ENCODE peak calls at places on chromosomes 13 and 19, in four cellular contexts. One of them, this sample, is unnamed.

GRCh38 chr13:77374339-77374738 is 47.4 kb upstream of the MYCBP2 start:
- DNase-seq in K562: no peak
- DNase-seq in HepG2: no peak
- DNase-seq in SK-N-SH: no peak
- DNase-seq in this sample: no peak

GRCh38 chr19:4555657-4556561 is 3.6 kb downstream of the SEMA6B start:
- DNase-seq in K562: peak; percentile 93
- DNase-seq in HepG2: no peak
- DNase-seq in SK-N-SH: peak; percentile 77
- DNase-seq in this sample: peak; percentile 43

GRCh38 chr13:100540621-100541020 is 48.0 kb downstream of the GGACT start:
- DNase-seq in K562: no peak
- DNase-seq in SK-N-SH: no peak
- DNase-seq in HepG2: no peak
- DNase-seq in this sample: no peak

GRCh38 chr19:4130635-4131438 is 6.9 kb upstream of the MAP2K2 start:
- DNase-seq in K562: peak; percentile 63
- DNase-seq in HepG2: peak; percentile 93
- DNase-seq in SK-N-SH: no peak
- DNase-seq in this sample: peak; percentile 40

GRCh38 chr19:3683866-3684816 is 16.1 kb downstream of the PIP5K1C start:
- DNase-seq in K562: peak; percentile 85
- DNase-seq in HepG2: no peak
- DNase-seq in SK-N-SH: no peak
- DNase-seq in this sample: no peak

GRCh38 chr13:30401347-30401746 is 20.9 kb upstream of the UBE2L5 start:
- DNase-seq in HepG2: no peak
- DNase-seq in K562: no peak
- DNase-seq in SK-N-SH: no peak
- DNase-seq in this sample: no peak

GRCh38 chr19:13830761-13831481 is 35.7 kb downstream of the ZSWIM4 start:
- DNase-seq in K562: no peak
- DNase-seq in SK-N-SH: no peak
- DNase-seq in HepG2: no peak
- DNase-seq in this sample: no peak

GRCh38 chr19:55340784-55341147 is 1.1 kb downstream of the KMT5C start:
- DNase-seq in HepG2: no peak
- DNase-seq in K562: no peak
- DNase-seq in SK-N-SH: peak; percentile 72
- DNase-seq in this sample: no peak

GRCh38 chr13:91946498-91947070 is 548.2 kb downstream of the GPC5 start:
- DNase-seq in K562: no peak
- DNase-seq in HepG2: peak; percentile 44
- DNase-seq in SK-N-SH: peak; percentile 63
- DNase-seq in this sample: no peak

GRCh38 chr19:46351241-46352041 is 4.6 kb downstream of the PPP5C start:
- DNase-seq in K562: no peak
- DNase-seq in SK-N-SH: no peak
- DNase-seq in HepG2: no peak
- DNase-seq in this sample: no peak

GRCh38 chr13:33146843-33147611 is 130.8 kb downstream of the KL start:
- DNase-seq in K562: no peak
- DNase-seq in HepG2: no peak
- DNase-seq in SK-N-SH: no peak
- DNase-seq in this sample: no peak

GRCh38 chr13:28117689-28118377 is 17.5 kb upstream of the FLT3 start:
- DNase-seq in SK-N-SH: no peak
- DNase-seq in HepG2: no peak
- DNase-seq in K562: no peak
- DNase-seq in this sample: no peak

GRCh38 chr13:75725784-75726183 is 89.7 kb downstream of the LMO7 start:
- DNase-seq in SK-N-SH: no peak
- DNase-seq in HepG2: no peak
- DNase-seq in K562: no peak
- DNase-seq in this sample: no peak

GRCh38 chr19:16449330-16449961 is 22.3 kb downstream of the EPS15L1 start:
- DNase-seq in K562: no peak
- DNase-seq in SK-N-SH: no peak
- DNase-seq in HepG2: no peak
- DNase-seq in this sample: no peak

GRCh38 chr19:40683437-40683836 is 7.0 kb downstream of the NUMBL start:
- DNase-seq in SK-N-SH: no peak
- DNase-seq in K562: no peak
- DNase-seq in HepG2: no peak
- DNase-seq in this sample: no peak

GRCh38 chr13:109397285-109397684 is 389.1 kb downstream of the IRS2 start:
- DNase-seq in SK-N-SH: no peak
- DNase-seq in HepG2: no peak
- DNase-seq in K562: no peak
- DNase-seq in this sample: no peak

GRCh38 chr13:113324336-113324882 is 27.4 kb downstream of the LAMP1 start:
- DNase-seq in K562: no peak
- DNase-seq in SK-N-SH: no peak
- DNase-seq in HepG2: no peak
- DNase-seq in this sample: no peak

GRCh38 chr19:39558623-39559117 is 18.7 kb upstream of the EID2 start:
- DNase-seq in K562: no peak
- DNase-seq in HepG2: no peak
- DNase-seq in SK-N-SH: no peak
- DNase-seq in this sample: no peak
- TF ChIP-seq ELF1 in K562: no peak
- TF ChIP-seq ELF1 in HepG2: no peak
- TF ChIP-seq ELF1 in SK-N-SH: no peak
- TF ChIP-seq ELF1 in this sample: no peak

GRCh38 chr19:19529783-19530422 is 1.2 kb downstream of the YJEFN3 start:
- DNase-seq in K562: no peak
- DNase-seq in SK-N-SH: no peak
- DNase-seq in HepG2: no peak
- DNase-seq in this sample: no peak

GRCh38 chr19:19530889-19531288 is 2.2 kb downstream of the YJEFN3 start:
- DNase-seq in K562: no peak
- DNase-seq in SK-N-SH: no peak
- DNase-seq in HepG2: no peak
- DNase-seq in this sample: no peak

GRCh38 chr19:19528721-19529490 is at the start of gene YJEFN3:
- DNase-seq in SK-N-SH: peak; percentile 98
- DNase-seq in HepG2: no peak
- DNase-seq in K562: no peak
- DNase-seq in this sample: no peak

GRCh38 chr19:19531951-19532805 is 3.5 kb downstream of the YJEFN3 start:
- DNase-seq in HepG2: peak; percentile 30
- DNase-seq in K562: peak; percentile 79
- DNase-seq in SK-N-SH: peak; percentile 86
- DNase-seq in this sample: no peak

GRCh38 chr19:19530423-19530804 is 1.7 kb downstream of the YJEFN3 start:
- DNase-seq in SK-N-SH: no peak
- DNase-seq in K562: no peak
- DNase-seq in HepG2: no peak
- DNase-seq in this sample: no peak
- TF ChIP-seq CTCF in SK-N-SH: no peak
- TF ChIP-seq CTCF in K562: no peak
- TF ChIP-seq CTCF in HepG2: no peak
- TF ChIP-seq CTCF in this sample: no peak

GRCh38 chr19:48925240-48925843 is 8.2 kb upstream of the DHDH start:
- DNase-seq in K562: no peak
- DNase-seq in SK-N-SH: no peak
- DNase-seq in HepG2: peak; percentile 28
- DNase-seq in this sample: peak; percentile 60
- TF ChIP-seq ELF1 in K562: no peak
- TF ChIP-seq ELF1 in SK-N-SH: no peak
- TF ChIP-seq ELF1 in HepG2: no peak
- TF ChIP-seq ELF1 in this sample: no peak

DNA sequence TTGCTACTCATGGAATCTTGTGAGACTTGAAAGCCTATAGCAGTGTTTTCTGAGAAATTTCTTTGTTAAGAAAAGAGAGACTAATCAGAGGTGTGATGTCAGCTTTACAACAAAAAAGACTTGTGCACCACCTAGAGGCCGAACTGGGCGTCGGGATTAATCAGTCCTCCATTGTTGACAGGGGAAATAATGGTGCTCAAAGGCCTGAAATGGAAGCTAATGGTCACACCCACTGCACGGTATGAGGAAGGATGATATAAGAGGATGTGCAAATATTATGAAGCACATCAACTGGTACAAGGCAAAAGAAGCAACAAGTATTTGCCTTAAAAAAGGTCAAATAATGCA is 480.2 kb upstream of the MIR17HG start:
- DNase-seq in HepG2: peak; percentile 75
- DNase-seq in K562: peak; percentile 58
- DNase-seq in SK-N-SH: peak; percentile 37
- DNase-seq in this sample: peak; percentile 33
- TF ChIP-seq CTCF in HepG2: peak; percentile 81
- TF ChIP-seq CTCF in K562: no peak
- TF ChIP-seq CTCF in SK-N-SH: peak; percentile 84
- TF ChIP-seq CTCF in this sample: peak; percentile 18

GRCh38 chr13:111407381-111408131 is 87.1 kb downstream of the TEX29 start:
- DNase-seq in HepG2: peak; percentile 44
- DNase-seq in K562: no peak
- DNase-seq in SK-N-SH: no peak
- DNase-seq in this sample: no peak
- TF ChIP-seq ELF1 in HepG2: no peak
- TF ChIP-seq ELF1 in K562: no peak
- TF ChIP-seq ELF1 in SK-N-SH: no peak
- TF ChIP-seq ELF1 in this sample: no peak

DNA sequence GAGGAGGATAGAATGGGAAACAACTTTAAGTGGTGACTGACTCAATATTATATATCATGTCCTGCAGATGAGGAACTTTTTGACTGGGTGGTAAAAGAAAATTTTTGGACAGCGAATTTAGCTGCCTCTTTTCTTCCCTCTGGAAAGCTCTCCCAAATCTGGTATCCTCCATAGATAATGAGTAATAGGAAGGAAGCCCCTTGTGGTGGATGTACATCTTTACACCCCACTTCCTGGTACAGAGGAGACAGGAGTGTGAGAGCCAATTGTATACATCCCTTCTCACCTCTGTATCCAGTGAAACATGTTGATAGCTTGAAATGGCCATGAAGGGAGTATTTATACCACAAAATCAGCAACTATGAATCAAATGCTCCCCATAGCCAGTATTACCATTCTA is 17.2 kb upstream of the TDRD3 start:
- DNase-seq in K562: peak; percentile 13
- DNase-seq in HepG2: no peak
- DNase-seq in SK-N-SH: no peak
- DNase-seq in this sample: no peak
- TF ChIP-seq CTCF in K562: no peak
- TF ChIP-seq CTCF in HepG2: no peak
- TF ChIP-seq CTCF in SK-N-SH: peak; percentile 30
- TF ChIP-seq CTCF in this sample: no peak

GRCh38 chr13:67557118-67557517 is 327.0 kb upstream of the PCDH9 start:
- DNase-seq in HepG2: no peak
- DNase-seq in SK-N-SH: no peak
- DNase-seq in K562: no peak
- DNase-seq in this sample: no peak
- TF ChIP-seq ELF1 in HepG2: no peak
- TF ChIP-seq ELF1 in SK-N-SH: no peak
- TF ChIP-seq ELF1 in K562: no peak
- TF ChIP-seq ELF1 in this sample: no peak

GRCh38 chr19:58305065-58305931 is at the start of gene ERVK3-1:
- DNase-seq in HepG2: peak; percentile 96
- DNase-seq in SK-N-SH: peak; percentile 94
- DNase-seq in K562: peak; percentile 90
- DNase-seq in this sample: peak; percentile 91
- TF ChIP-seq CTCF in HepG2: peak; percentile 33
- TF ChIP-seq CTCF in SK-N-SH: no peak
- TF ChIP-seq CTCF in K562: no peak
- TF ChIP-seq CTCF in this sample: no peak

GRCh38 chr13:45327253-45327954 is 13.6 kb downstream of the TPT1 start:
- DNase-seq in SK-N-SH: no peak
- DNase-seq in K562: no peak
- DNase-seq in HepG2: no peak
- DNase-seq in this sample: no peak
- TF ChIP-seq ELF1 in SK-N-SH: no peak
- TF ChIP-seq ELF1 in K562: no peak
- TF ChIP-seq ELF1 in HepG2: no peak
- TF ChIP-seq ELF1 in this sample: no peak